ENCODE peak calls at places on chromosomes 5 and 9, in ten cellular contexts. E, S, R, L, V, N, H, M, K and X are unnamed samples.

GRCh38 chr9:12554636-12555035 is 138.5 kb upstream of the TYRP1 start:
- DNase-seq in E (no peak), S (peak), R (no peak), L (no peak), V (no peak), N (no peak), H (no peak), M (peak), K (no peak), X (peak)

GRCh38 chr5:58184910-58185309 is 275.0 kb downstream of the PLK2 start:
- DNase-seq in E (no peak), S (no peak), R (no peak), L (no peak), V (no peak), N (no peak), H (no peak), M (no peak), K (peak), X (peak)

GRCh38 chr9:92263131-92263530 is 30.4 kb downstream of the IARS1 start:
- DNase-seq in E (no peak), S (no peak), R (no peak), L (no peak), V (no peak), N (no peak), H (no peak), M (no peak), K (no peak), X (no peak)

GRCh38 chr5:100260968-100261367 is 274.2 kb upstream of the FAM174A start:
- DNase-seq in E (no peak), S (no peak), R (no peak), L (no peak), V (no peak), N (no peak), H (no peak), M (no peak), K (no peak), X (no peak)

GRCh38 chr5:133709074-133709676 is 96.8 kb upstream of the FSTL4 start:
- DNase-seq in E (peak), S (peak), R (no peak), L (no peak), V (no peak), N (no peak), H (no peak), M (no peak), K (no peak), X (no peak)

GRCh38 chr9:127344373-127344995 is 52.5 kb upstream of the SLC2A8 start:
- DNase-seq in E (no peak), S (peak), R (no peak), L (no peak), V (no peak), N (no peak), H (peak), M (no peak), K (peak), X (no peak)

GRCh38 chr9:95874303-95874988 is 1.0 kb upstream of the ERCC6L2 start:
- DNase-seq in E (no peak), S (no peak), R (no peak), L (no peak), V (no peak), N (no peak), H (no peak), M (no peak), K (peak), X (peak)

GRCh38 chr5:31554552-31554951 is 22.5 kb downstream of the C5orf22 start:
- DNase-seq in E (no peak), S (no peak), R (no peak), L (no peak), V (no peak), N (no peak), H (no peak), M (no peak), K (no peak), X (no peak)

GRCh38 chr5:55226934-55227737 is at the start of gene MCIDAS:
- DNase-seq in E (no peak), S (no peak), R (no peak), L (no peak), V (no peak), N (peak), H (peak), M (peak), K (no peak), X (peak)

GRCh38 chr9:117473293-117473692 is 58.4 kb upstream of the ASTN2 start:
- DNase-seq in E (no peak), S (no peak), R (no peak), L (no peak), V (no peak), N (no peak), H (no peak), M (no peak), K (no peak), X (no peak)

GRCh38 chr9:38406476-38407186 is 14.1 kb downstream of the ALDH1B1 start:
- DNase-seq in E (no peak), S (no peak), R (no peak), L (no peak), V (no peak), N (no peak), H (no peak), M (no peak), K (no peak), X (no peak)

GRCh38 chr9:130624154-130624553 is 40.2 kb upstream of the PRDM12 start:
- DNase-seq in E (no peak), S (no peak), R (no peak), L (no peak), V (no peak), N (no peak), H (no peak), M (no peak), K (no peak), X (no peak)
- TF ChIP-seq CTCF in E (no peak), S (no peak), R (no peak), L (no peak), V (no peak), N (no peak), H (no peak), M (no peak), K (peak), X (no peak)

GRCh38 chr5:53123702-53124101 is 14.1 kb upstream of the MOCS2 start:
- DNase-seq in E (no peak), S (peak), R (no peak), L (no peak), V (no peak), N (no peak), H (no peak), M (no peak), K (no peak), X (peak)
- TF ChIP-seq CTCF in E (no peak), S (peak), R (no peak), L (no peak), V (no peak), N (no peak), H (peak), M (no peak), K (peak), X (peak)

GRCh38 chr9:132694144-132694543 is 23.9 kb downstream of the GTF3C4 start:
- DNase-seq in E (no peak), S (peak), R (no peak), L (no peak), V (no peak), N (no peak), H (no peak), M (no peak), K (no peak), X (no peak)
- TF ChIP-seq CTCF in E (peak), S (peak), R (no peak), L (no peak), V (no peak), N (no peak), H (no peak), M (no peak), K (no peak), X (no peak)

GRCh38 chr5:1730487-1730847 is 69.2 kb downstream of the MRPL36 start:
- DNase-seq in E (no peak), S (no peak), R (no peak), L (no peak), V (no peak), N (no peak), H (no peak), M (peak), K (no peak), X (no peak)
- TF ChIP-seq CTCF in E (no peak), S (no peak), R (no peak), L (no peak), V (no peak), N (no peak), H (no peak), M (no peak), K (no peak), X (no peak)

GRCh38 chr9:135976531-135976930 is 15.4 kb upstream of the UBAC1 start:
- DNase-seq in E (no peak), S (no peak), R (no peak), L (no peak), V (no peak), N (no peak), H (no peak), M (no peak), K (no peak), X (no peak)

GRCh38 chr9:135976944-135977343 is 15.8 kb upstream of the UBAC1 start:
- DNase-seq in E (no peak), S (no peak), R (no peak), L (no peak), V (no peak), N (no peak), H (no peak), M (no peak), K (no peak), X (no peak)

GRCh38 chr9:135973276-135974219 is 12.4 kb upstream of the UBAC1 start:
- DNase-seq in E (no peak), S (no peak), R (no peak), L (no peak), V (no peak), N (no peak), H (no peak), M (no peak), K (no peak), X (no peak)

GRCh38 chr9:135974220-135974573 is 13.0 kb upstream of the UBAC1 start:
- DNase-seq in E (no peak), S (no peak), R (no peak), L (no peak), V (no peak), N (no peak), H (no peak), M (no peak), K (no peak), X (no peak)

DNA sequence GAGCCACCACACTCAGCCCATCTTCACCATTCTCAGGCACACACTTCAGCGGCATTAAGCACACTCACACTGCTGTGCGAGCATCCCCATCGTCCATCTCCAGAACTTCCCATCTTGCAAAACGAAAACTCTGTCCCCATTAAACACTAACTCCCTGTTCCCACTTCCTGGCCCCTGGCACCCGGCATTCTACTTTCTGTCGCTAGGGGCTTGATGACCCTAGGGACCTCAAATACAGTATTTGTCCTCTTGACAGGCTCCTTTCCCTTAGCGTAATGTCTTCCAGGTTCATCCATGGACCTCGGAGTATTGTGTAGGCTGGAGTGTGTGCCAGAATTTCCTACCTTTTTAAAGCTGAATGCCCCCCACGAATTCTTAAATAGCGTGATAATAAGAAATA is 14.7 kb upstream of the UBAC1 start:
- DNase-seq in E (no peak), S (no peak), R (no peak), L (no peak), V (no peak), N (no peak), H (no peak), M (no peak), K (no peak), X (no peak)
- TF ChIP-seq CTCF in E (no peak), S (no peak), R (no peak), L (no peak), V (no peak), N (no peak), H (no peak), M (no peak), K (no peak), X (no peak)

GRCh38 chr9:37102476-37102875 is 17.9 kb upstream of the ZCCHC7 start:
- DNase-seq in E (no peak), S (no peak), R (no peak), L (no peak), V (no peak), N (no peak), H (no peak), M (no peak), K (no peak), X (no peak)

GRCh38 chr9:37096628-37097027 is 23.7 kb upstream of the ZCCHC7 start:
- DNase-seq in E (no peak), S (no peak), R (no peak), L (no peak), V (no peak), N (no peak), H (no peak), M (no peak), K (no peak), X (no peak)

GRCh38 chr9:37100750-37101149 is 19.6 kb upstream of the ZCCHC7 start:
- DNase-seq in E (no peak), S (no peak), R (no peak), L (no peak), V (no peak), N (no peak), H (no peak), M (no peak), K (no peak), X (no peak)

GRCh38 chr9:37097294-37097693 is 23.1 kb upstream of the ZCCHC7 start:
- DNase-seq in E (no peak), S (no peak), R (no peak), L (no peak), V (no peak), N (no peak), H (no peak), M (no peak), K (no peak), X (no peak)

DNA sequence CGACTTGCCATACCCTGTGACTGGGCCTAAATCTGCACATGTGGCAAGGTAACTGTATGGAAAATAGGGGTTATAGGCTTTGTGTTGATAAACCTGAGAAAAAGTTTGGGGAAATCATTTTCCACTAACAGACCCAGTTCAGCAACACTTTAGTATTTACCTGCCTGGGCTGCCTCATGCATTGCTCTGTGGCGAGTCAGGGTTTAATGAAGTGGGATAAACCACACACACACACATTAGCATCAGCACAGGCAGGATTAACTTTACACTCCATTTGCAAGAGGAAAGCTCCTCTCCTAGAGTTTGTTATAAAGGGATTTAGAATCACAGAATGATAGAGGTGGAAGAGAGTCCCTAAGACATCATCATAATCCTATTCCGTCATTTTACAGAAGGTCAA is 20.1 kb upstream of the ZCCHC7 start:
- DNase-seq in E (no peak), S (no peak), R (no peak), L (no peak), V (no peak), N (no peak), H (no peak), M (no peak), K (no peak), X (no peak)
- TF ChIP-seq CTCF in E (no peak), S (no peak), R (no peak), L (no peak), V (no peak), N (no peak), H (no peak), M (no peak), K (no peak), X (no peak)

GRCh38 chr5:118042076-118042475 is 946.3 kb downstream of the DTWD2 start:
- DNase-seq in E (no peak), S (peak), R (no peak), L (no peak), V (no peak), N (no peak), H (no peak), M (no peak), K (no peak), X (no peak)
- TF ChIP-seq CTCF in E (no peak), S (no peak), R (no peak), L (no peak), V (no peak), N (no peak), H (no peak), M (no peak), K (peak), X (no peak)